ENCODE peak calls at places on chromosome X, in seven cellular contexts. One of them, this sample, is unnamed.

GRCh38 chrX:118181030-118181429 is 64.4 kb upstream of the KLHL13 start:
- DNase-seq in astrocyte: peak; percentile 48
- DNase-seq in OCI-LY7: no peak
- DNase-seq in naive thymus-derived CD4-positive, alpha-beta T cell: no peak
- DNase-seq in body of pancreas: no peak
- DNase-seq in tibial nerve: no peak
- DNase-seq in AG04450: no peak
- DNase-seq in this sample: no peak

GRCh38 chrX:140817943-140818342 is 108.4 kb downstream of the LINC00632 start:
- DNase-seq in astrocyte: peak; percentile 30
- DNase-seq in OCI-LY7: peak; percentile 58
- DNase-seq in naive thymus-derived CD4-positive, alpha-beta T cell: no peak
- DNase-seq in body of pancreas: no peak
- DNase-seq in tibial nerve: no peak
- DNase-seq in AG04450: no peak
- DNase-seq in this sample: no peak

GRCh38 chrX:106615041-106615440 is 3.3 kb downstream of the RADX start:
- DNase-seq in astrocyte: peak; percentile 2
- DNase-seq in OCI-LY7: no peak
- DNase-seq in naive thymus-derived CD4-positive, alpha-beta T cell: no peak
- DNase-seq in body of pancreas: no peak
- DNase-seq in tibial nerve: no peak
- DNase-seq in AG04450: no peak
- DNase-seq in this sample: no peak

GRCh38 chrX:109841869-109842579 is 109.0 kb upstream of the ACSL4 start:
- DNase-seq in astrocyte: peak; percentile 47
- DNase-seq in OCI-LY7: no peak
- DNase-seq in naive thymus-derived CD4-positive, alpha-beta T cell: no peak
- DNase-seq in body of pancreas: no peak
- DNase-seq in tibial nerve: no peak
- DNase-seq in AG04450: no peak
- DNase-seq in this sample: no peak

GRCh38 chrX:31199051-31199769 is 127.4 kb upstream of the FTHL17 start:
- DNase-seq in astrocyte: no peak
- DNase-seq in OCI-LY7: no peak
- DNase-seq in naive thymus-derived CD4-positive, alpha-beta T cell: no peak
- DNase-seq in body of pancreas: peak; percentile 68
- DNase-seq in tibial nerve: no peak
- DNase-seq in AG04450: no peak
- DNase-seq in this sample: no peak

GRCh38 chrX:25131055-25131454 is 115.3 kb upstream of the ARX start:
- DNase-seq in astrocyte: no peak
- DNase-seq in OCI-LY7: no peak
- DNase-seq in naive thymus-derived CD4-positive, alpha-beta T cell: no peak
- DNase-seq in body of pancreas: no peak
- DNase-seq in tibial nerve: no peak
- DNase-seq in AG04450: no peak
- DNase-seq in this sample: no peak

GRCh38 chrX:2572740-2573139 is 72.0 kb upstream of the DHRSX start:
- DNase-seq in astrocyte: no peak
- DNase-seq in OCI-LY7: no peak
- DNase-seq in naive thymus-derived CD4-positive, alpha-beta T cell: no peak
- DNase-seq in body of pancreas: no peak
- DNase-seq in tibial nerve: no peak
- DNase-seq in AG04450: no peak
- DNase-seq in this sample: no peak

GRCh38 chrX:11787564-11787963 is 29.5 kb downstream of the MSL3 start:
- DNase-seq in astrocyte: peak; percentile 13
- DNase-seq in OCI-LY7: peak; percentile 15
- DNase-seq in naive thymus-derived CD4-positive, alpha-beta T cell: no peak
- DNase-seq in body of pancreas: peak; percentile 65
- DNase-seq in tibial nerve: peak; percentile 48
- DNase-seq in AG04450: peak; percentile 1
- DNase-seq in this sample: peak; percentile 40

GRCh38 chrX:46574337-46574940 is 874 bp downstream of the CHST7 start:
- DNase-seq in astrocyte: no peak
- DNase-seq in OCI-LY7: peak; percentile 44
- DNase-seq in naive thymus-derived CD4-positive, alpha-beta T cell: peak; percentile 29
- DNase-seq in body of pancreas: peak; percentile 12
- DNase-seq in tibial nerve: no peak
- DNase-seq in AG04450: no peak
- DNase-seq in this sample: peak; percentile 17

GRCh38 chrX:16873106-16873505 is 2.9 kb upstream of the RBBP7 start:
- DNase-seq in astrocyte: no peak
- DNase-seq in OCI-LY7: peak; percentile 58
- DNase-seq in naive thymus-derived CD4-positive, alpha-beta T cell: no peak
- DNase-seq in body of pancreas: no peak
- DNase-seq in tibial nerve: no peak
- DNase-seq in AG04450: no peak
- DNase-seq in this sample: no peak

GRCh38 chrX:46554942-46555341 is 9.7 kb upstream of the ZNF674 start:
- DNase-seq in astrocyte: no peak
- DNase-seq in OCI-LY7: no peak
- DNase-seq in naive thymus-derived CD4-positive, alpha-beta T cell: no peak
- DNase-seq in body of pancreas: no peak
- DNase-seq in tibial nerve: no peak
- DNase-seq in AG04450: no peak
- DNase-seq in this sample: no peak

GRCh38 chrX:130623508-130623907 is 221.7 kb downstream of the RBMX2 start:
- DNase-seq in astrocyte: no peak
- DNase-seq in OCI-LY7: no peak
- DNase-seq in naive thymus-derived CD4-positive, alpha-beta T cell: no peak
- DNase-seq in body of pancreas: no peak
- DNase-seq in tibial nerve: no peak
- DNase-seq in AG04450: no peak
- DNase-seq in this sample: no peak

GRCh38 chrX:57821703-57822375 is 88.4 kb downstream of the ZXDA start:
- DNase-seq in astrocyte: peak; percentile 16
- DNase-seq in OCI-LY7: peak; percentile 65
- DNase-seq in naive thymus-derived CD4-positive, alpha-beta T cell: no peak
- DNase-seq in body of pancreas: peak; percentile 29
- DNase-seq in tibial nerve: no peak
- DNase-seq in AG04450: peak; percentile 7
- DNase-seq in this sample: peak; percentile 10

GRCh38 chrX:19807414-19807813 is 80.0 kb downstream of the SH3KBP1 start:
- DNase-seq in astrocyte: no peak
- DNase-seq in OCI-LY7: no peak
- DNase-seq in naive thymus-derived CD4-positive, alpha-beta T cell: no peak
- DNase-seq in body of pancreas: no peak
- DNase-seq in tibial nerve: no peak
- DNase-seq in AG04450: no peak
- DNase-seq in this sample: no peak

GRCh38 chrX:7891928-7892327 is 35.3 kb downstream of the PNPLA4 start:
- DNase-seq in astrocyte: no peak
- DNase-seq in OCI-LY7: no peak
- DNase-seq in naive thymus-derived CD4-positive, alpha-beta T cell: no peak
- DNase-seq in body of pancreas: no peak
- DNase-seq in tibial nerve: no peak
- DNase-seq in AG04450: no peak
- DNase-seq in this sample: no peak

GRCh38 chrX:15512401-15512965 is 11.9 kb downstream of the BMX start:
- DNase-seq in astrocyte: no peak
- DNase-seq in OCI-LY7: no peak
- DNase-seq in naive thymus-derived CD4-positive, alpha-beta T cell: no peak
- DNase-seq in body of pancreas: no peak
- DNase-seq in tibial nerve: no peak
- DNase-seq in AG04450: no peak
- DNase-seq in this sample: no peak

GRCh38 chrX:29065477-29065876 is 478.2 kb downstream of the IL1RAPL1 start:
- DNase-seq in astrocyte: no peak
- DNase-seq in OCI-LY7: no peak
- DNase-seq in naive thymus-derived CD4-positive, alpha-beta T cell: no peak
- DNase-seq in body of pancreas: no peak
- DNase-seq in tibial nerve: no peak
- DNase-seq in AG04450: no peak
- DNase-seq in this sample: no peak

GRCh38 chrX:103727115-103727514 is 16.4 kb downstream of the TMEM31 start:
- DNase-seq in astrocyte: no peak
- DNase-seq in OCI-LY7: no peak
- DNase-seq in naive thymus-derived CD4-positive, alpha-beta T cell: no peak
- DNase-seq in body of pancreas: no peak
- DNase-seq in tibial nerve: no peak
- DNase-seq in AG04450: no peak
- DNase-seq in this sample: no peak

GRCh38 chrX:3262906-3263305 is 83.5 kb downstream of the MXRA5 start:
- DNase-seq in astrocyte: peak; percentile 92
- DNase-seq in OCI-LY7: no peak
- DNase-seq in naive thymus-derived CD4-positive, alpha-beta T cell: no peak
- DNase-seq in body of pancreas: no peak
- DNase-seq in tibial nerve: no peak
- DNase-seq in AG04450: peak; percentile 50
- DNase-seq in this sample: no peak

GRCh38 chrX:40105016-40105790 is 7.4 kb upstream of the BCOR start:
- DNase-seq in astrocyte: no peak
- DNase-seq in OCI-LY7: peak; percentile 74
- DNase-seq in naive thymus-derived CD4-positive, alpha-beta T cell: no peak
- DNase-seq in body of pancreas: peak; percentile 55
- DNase-seq in tibial nerve: no peak
- DNase-seq in AG04450: no peak
- DNase-seq in this sample: no peak

GRCh38 chrX:72255445-72255844 is 16.6 kb upstream of the ERCC6L start:
- DNase-seq in astrocyte: no peak
- DNase-seq in OCI-LY7: no peak
- DNase-seq in naive thymus-derived CD4-positive, alpha-beta T cell: no peak
- DNase-seq in body of pancreas: peak; percentile 57
- DNase-seq in tibial nerve: no peak
- DNase-seq in AG04450: no peak
- DNase-seq in this sample: no peak

GRCh38 chrX:11567528-11568220 is 98.0 kb downstream of the ARHGAP6 start:
- DNase-seq in astrocyte: no peak
- DNase-seq in OCI-LY7: no peak
- DNase-seq in naive thymus-derived CD4-positive, alpha-beta T cell: no peak
- DNase-seq in body of pancreas: no peak
- DNase-seq in tibial nerve: no peak
- DNase-seq in AG04450: no peak
- DNase-seq in this sample: no peak

GRCh38 chrX:63275127-63275526 is 76.0 kb downstream of the SPIN4 start:
- DNase-seq in astrocyte: no peak
- DNase-seq in OCI-LY7: peak; percentile 7
- DNase-seq in naive thymus-derived CD4-positive, alpha-beta T cell: no peak
- DNase-seq in body of pancreas: peak; percentile 59
- DNase-seq in tibial nerve: no peak
- DNase-seq in AG04450: no peak
- DNase-seq in this sample: no peak

GRCh38 chrX:19721726-19722370 is 165.6 kb downstream of the SH3KBP1 start:
- DNase-seq in astrocyte: peak; percentile 16
- DNase-seq in OCI-LY7: no peak
- DNase-seq in naive thymus-derived CD4-positive, alpha-beta T cell: no peak
- DNase-seq in body of pancreas: no peak
- DNase-seq in tibial nerve: no peak
- DNase-seq in AG04450: no peak
- DNase-seq in this sample: no peak

GRCh38 chrX:41382699-41383645 is 49.0 kb downstream of the DDX3X start:
- DNase-seq in astrocyte: peak; percentile 22
- DNase-seq in OCI-LY7: no peak
- DNase-seq in naive thymus-derived CD4-positive, alpha-beta T cell: no peak
- DNase-seq in body of pancreas: no peak
- DNase-seq in tibial nerve: no peak
- DNase-seq in AG04450: no peak
- DNase-seq in this sample: no peak

GRCh38 chrX:9816094-9816700 is 30.0 kb downstream of the SHROOM2 start:
- DNase-seq in astrocyte: peak; percentile 38
- DNase-seq in OCI-LY7: no peak
- DNase-seq in naive thymus-derived CD4-positive, alpha-beta T cell: no peak
- DNase-seq in body of pancreas: no peak
- DNase-seq in tibial nerve: no peak
- DNase-seq in AG04450: no peak
- DNase-seq in this sample: no peak

GRCh38 chrX:2351999-2352995 is 148.5 kb downstream of the DHRSX start:
- DNase-seq in astrocyte: peak; percentile 99
- DNase-seq in OCI-LY7: no peak
- DNase-seq in naive thymus-derived CD4-positive, alpha-beta T cell: no peak
- DNase-seq in body of pancreas: no peak
- DNase-seq in tibial nerve: no peak
- DNase-seq in AG04450: peak; percentile 96
- DNase-seq in this sample: no peak

GRCh38 chrX:146056511-146057081 is 239.0 kb downstream of the SLITRK2 start:
- DNase-seq in astrocyte: no peak
- DNase-seq in OCI-LY7: no peak
- DNase-seq in naive thymus-derived CD4-positive, alpha-beta T cell: no peak
- DNase-seq in body of pancreas: no peak
- DNase-seq in tibial nerve: no peak
- DNase-seq in AG04450: no peak
- DNase-seq in this sample: no peak
- H3K9me3 ChIP-seq in astrocyte: no peaks in the 10 kb centered on the region
- H3K9me3 ChIP-seq in OCI-LY7: no peaks in the 10 kb centered on the region
- H3K9me3 ChIP-seq in naive thymus-derived CD4-positive, alpha-beta T cell: no peaks in the 10 kb centered on the region
- H3K9me3 ChIP-seq in body of pancreas: no peaks in the 10 kb centered on the region
- H3K9me3 ChIP-seq in tibial nerve: no peaks in the 10 kb centered on the region
- H3K9me3 ChIP-seq in AG04450: no peaks in the 10 kb centered on the region
- H3K9me3 ChIP-seq in this sample: no peaks in the 10 kb centered on the region

GRCh38 chrX:69493766-69494165 is 10.4 kb upstream of the NALF2 start:
- DNase-seq in astrocyte: no peak
- DNase-seq in OCI-LY7: no peak
- DNase-seq in naive thymus-derived CD4-positive, alpha-beta T cell: no peak
- DNase-seq in body of pancreas: no peak
- DNase-seq in tibial nerve: no peak
- DNase-seq in AG04450: no peak
- DNase-seq in this sample: no peak
- H3K9me3 ChIP-seq in astrocyte: no peaks in the 10 kb centered on the region
- H3K9me3 ChIP-seq in OCI-LY7: no peaks in the 10 kb centered on the region
- H3K9me3 ChIP-seq in naive thymus-derived CD4-positive, alpha-beta T cell: no peaks in the 10 kb centered on the region
- H3K9me3 ChIP-seq in body of pancreas: no peaks in the 10 kb centered on the region
- H3K9me3 ChIP-seq in tibial nerve: no peaks in the 10 kb centered on the region
- H3K9me3 ChIP-seq in AG04450: no peaks in the 10 kb centered on the region
- H3K9me3 ChIP-seq in this sample: no peaks in the 10 kb centered on the region

GRCh38 chrX:48720580-48721240 is 24.2 kb downstream of the SUV39H1 start:
- DNase-seq in astrocyte: no peak
- DNase-seq in OCI-LY7: no peak
- DNase-seq in naive thymus-derived CD4-positive, alpha-beta T cell: no peak
- DNase-seq in body of pancreas: no peak
- DNase-seq in tibial nerve: no peak
- DNase-seq in AG04450: no peak
- DNase-seq in this sample: no peak

GRCh38 chrX:48721916-48722315 is 25.4 kb downstream of the SUV39H1 start:
- DNase-seq in astrocyte: no peak
- DNase-seq in OCI-LY7: no peak
- DNase-seq in naive thymus-derived CD4-positive, alpha-beta T cell: no peak
- DNase-seq in body of pancreas: no peak
- DNase-seq in tibial nerve: no peak
- DNase-seq in AG04450: no peak
- DNase-seq in this sample: no peak

GRCh38 chrX:48728653-48729052 is 32.1 kb downstream of the SUV39H1 start:
- DNase-seq in astrocyte: no peak
- DNase-seq in OCI-LY7: no peak
- DNase-seq in naive thymus-derived CD4-positive, alpha-beta T cell: no peak
- DNase-seq in body of pancreas: no peak
- DNase-seq in tibial nerve: no peak
- DNase-seq in AG04450: no peak
- DNase-seq in this sample: no peak

GRCh38 chrX:48726596-48726995 is 30.1 kb downstream of the SUV39H1 start:
- DNase-seq in astrocyte: no peak
- DNase-seq in OCI-LY7: no peak
- DNase-seq in naive thymus-derived CD4-positive, alpha-beta T cell: no peak
- DNase-seq in body of pancreas: no peak
- DNase-seq in tibial nerve: no peak
- DNase-seq in AG04450: no peak
- DNase-seq in this sample: no peak
- H3K9me3 ChIP-seq in astrocyte: no peaks in the 10 kb centered on the region
- H3K9me3 ChIP-seq in OCI-LY7: no peaks in the 10 kb centered on the region
- H3K9me3 ChIP-seq in naive thymus-derived CD4-positive, alpha-beta T cell: peaks cover 5% of the 10 kb centered on the region
- H3K9me3 ChIP-seq in body of pancreas: no peaks in the 10 kb centered on the region
- H3K9me3 ChIP-seq in tibial nerve: no peaks in the 10 kb centered on the region
- H3K9me3 ChIP-seq in AG04450: no peaks in the 10 kb centered on the region
- H3K9me3 ChIP-seq in this sample: no peaks in the 10 kb centered on the region

GRCh38 chrX:148156986-148157385 is 175.8 kb downstream of the FMR1NB start:
- DNase-seq in astrocyte: no peak
- DNase-seq in OCI-LY7: no peak
- DNase-seq in naive thymus-derived CD4-positive, alpha-beta T cell: no peak
- DNase-seq in body of pancreas: no peak
- DNase-seq in tibial nerve: no peak
- DNase-seq in AG04450: no peak
- DNase-seq in this sample: no peak
- H3K9me3 ChIP-seq in astrocyte: no peaks in the 10 kb centered on the region
- H3K9me3 ChIP-seq in OCI-LY7: no peaks in the 10 kb centered on the region
- H3K9me3 ChIP-seq in naive thymus-derived CD4-positive, alpha-beta T cell: no peaks in the 10 kb centered on the region
- H3K9me3 ChIP-seq in body of pancreas: no peaks in the 10 kb centered on the region
- H3K9me3 ChIP-seq in tibial nerve: no peaks in the 10 kb centered on the region
- H3K9me3 ChIP-seq in AG04450: no peaks in the 10 kb centered on the region
- H3K9me3 ChIP-seq in this sample: no peaks in the 10 kb centered on the region